ENCODE peak calls at places on chromosomes 7 and 10, in nine cellular contexts. H is NB4; O is NCI-H1694 treated with DMSO at 0.1 percent for 48 hours; P is effector CD4-positive, alpha-beta T cell; R is choroid plexus epithelial cell; U is CD8-positive, alpha-beta T cell; Z is AG04450; X is NCI-H2029 treated with DMSO at 0.1 percent for 48 hours; L is stimulated activated CD4-positive, alpha-beta T cell treated with anti-CD3 and anti-CD28 coated beads, Interleukin-4, amount 100 ng/mL, for 4 hours. V is an unnamed sample.

GRCh38 chr7:128205068-128205467 is 36.0 kb upstream of the LEP start:
- DNase-seq in O (no peak), H (no peak), L (no peak), X (no peak), R (no peak), Z (no peak), U (no peak), P (no peak), V (no peak)

GRCh38 chr10:79241990-79242619 is 105.2 kb upstream of the PPIF start:
- DNase-seq in Z (no peak), P (no peak), L (peak), R (peak), X (no peak), O (peak), U (no peak), H (peak), V (peak)

GRCh38 chr7:108637049-108637621 is 67.5 kb downstream of the DNAJB9 start:
- DNase-seq in R (no peak), X (peak), U (no peak), L (no peak), P (no peak), Z (no peak), H (no peak), O (no peak), V (no peak)

GRCh38 chr7:17548014-17548653 is 249.7 kb downstream of the AHR start:
- DNase-seq in Z (no peak), U (no peak), X (no peak), H (no peak), R (no peak), L (no peak), O (no peak), P (no peak), V (no peak)

GRCh38 chr7:96669812-96670211 is 39.8 kb downstream of the SEM1 start:
- DNase-seq in X (no peak), H (no peak), R (no peak), L (no peak), Z (no peak), P (no peak), U (no peak), O (no peak), V (no peak)

GRCh38 chr7:4727914-4728705 is 46.0 kb downstream of the FOXK1 start:
- DNase-seq in R (peak), U (no peak), P (no peak), X (no peak), L (no peak), O (no peak), Z (no peak), H (no peak), V (peak)

GRCh38 chr10:3324572-3324971 is 152.0 kb upstream of the PITRM1 start:
- DNase-seq in R (no peak), X (no peak), Z (no peak), H (no peak), P (no peak), U (no peak), O (no peak), L (no peak), V (no peak)

GRCh38 chr7:106419455-106420182 is 134.8 kb upstream of the NAMPT start:
- DNase-seq in R (no peak), X (no peak), P (no peak), L (no peak), U (no peak), O (no peak), Z (no peak), H (no peak), V (no peak)

GRCh38 chr10:44382131-44382858 is 2.6 kb downstream of the CXCL12 start:
- DNase-seq in X (no peak), H (no peak), P (no peak), L (no peak), R (no peak), Z (no peak), O (no peak), U (no peak), V (no peak)

GRCh38 chr10:83083866-83084265 is 1055.4 kb upstream of the GHITM start:
- DNase-seq in O (no peak), Z (no peak), H (no peak), P (no peak), U (no peak), X (no peak), R (no peak), L (no peak), V (no peak)

GRCh38 chr10:53403688-53404087 is 631.1 kb upstream of the MBL2 start:
- DNase-seq in O (no peak), L (no peak), H (no peak), X (no peak), R (peak), U (no peak), Z (no peak), P (no peak), V (no peak)

GRCh38 chr7:47255441-47255840 is 326.5 kb downstream of the TNS3 start:
- DNase-seq in O (no peak), R (no peak), H (no peak), U (no peak), Z (no peak), X (no peak), P (no peak), L (no peak), V (no peak)

GRCh38 chr10:93463723-93464511 is 18.2 kb downstream of the MYOF start:
- DNase-seq in O (no peak), H (peak), Z (no peak), U (no peak), X (no peak), L (no peak), P (no peak), R (peak), V (peak)

GRCh38 chr10:17993361-17993760 is 41.6 kb downstream of the SLC39A12 start:
- DNase-seq in L (no peak), H (no peak), O (no peak), R (peak), P (no peak), X (no peak), U (no peak), Z (peak), V (peak)

GRCh38 chr7:85287126-85287825 is 100.4 kb upstream of the SEMA3D start:
- DNase-seq in H (no peak), R (peak), Z (no peak), X (no peak), L (no peak), U (no peak), O (no peak), P (no peak), V (peak)

GRCh38 chr7:128266891-128267839 is 26.1 kb downstream of the LEP start:
- DNase-seq in O (peak), L (no peak), X (no peak), P (no peak), H (no peak), U (no peak), Z (no peak), R (peak), V (peak)

GRCh38 chr7:24445041-24445440 is 128.2 kb upstream of the PALS2 start:
- DNase-seq in Z (no peak), R (no peak), O (no peak), X (no peak), P (no peak), H (no peak), U (no peak), L (no peak), V (no peak)

GRCh38 chr10:4470231-4470840 is 355.7 kb upstream of the AKR1E2 start:
- DNase-seq in X (no peak), Z (peak), R (peak), U (no peak), L (no peak), P (no peak), H (no peak), O (no peak), V (peak)

GRCh38 chr10:78996449-78997129 is 72.2 kb upstream of the ZMIZ1 start:
- DNase-seq in Z (no peak), U (no peak), H (no peak), P (no peak), L (no peak), X (no peak), R (no peak), O (no peak), V (no peak)

GRCh38 chr10:97319671-97320479 is 804 bp downstream of the FRAT1 start:
- DNase-seq in H (peak), L (peak), U (peak), P (peak), O (no peak), Z (no peak), R (peak), X (no peak), V (no peak)

GRCh38 chr10:43939939-43940810 is 291.5 kb upstream of the ZNF32 start:
- DNase-seq in X (no peak), O (peak), Z (peak), R (peak), L (no peak), P (no peak), U (no peak), H (no peak), V (peak)

GRCh38 chr10:31745612-31746376 is 182.8 kb downstream of the ARHGAP12 start:
- DNase-seq in O (no peak), X (no peak), H (peak), U (no peak), Z (peak), P (no peak), R (peak), L (no peak), V (peak)

GRCh38 chr10:34504534-34504933 is 310.6 kb downstream of the PARD3 start:
- DNase-seq in L (no peak), U (no peak), X (peak), P (no peak), O (no peak), R (peak), H (no peak), Z (no peak), V (peak)

GRCh38 chr7:157854066-157854891 is 517.5 kb downstream of the DNAJB6 start:
- DNase-seq in Z (no peak), H (peak), L (no peak), R (no peak), P (no peak), X (no peak), U (no peak), O (no peak), V (no peak)

GRCh38 chr10:24974978-24975377 is 22.6 kb upstream of the PRTFDC1 start:
- DNase-seq in R (peak), U (no peak), O (no peak), L (no peak), Z (no peak), X (no peak), P (no peak), H (no peak), V (peak)

GRCh38 chr7:123649956-123650355 is 5.7 kb upstream of the LMOD2 start:
- DNase-seq in P (no peak), O (no peak), L (no peak), H (peak), U (no peak), X (no peak), Z (no peak), R (peak), V (peak)

GRCh38 chr7:124764071-124764846 is 1.3 kb downstream of the GPR37 start:
- DNase-seq in O (no peak), R (no peak), X (no peak), U (no peak), Z (no peak), L (no peak), H (no peak), P (no peak), V (no peak)

GRCh38 chr10:86961481-86962091 is 3.2 kb downstream of the SNCG start:
- DNase-seq in Z (no peak), O (no peak), P (no peak), U (no peak), L (no peak), H (no peak), X (no peak), R (no peak), V (no peak)

GRCh38 chr7:143320620-143321019 is 4.7 kb downstream of the CLCN1 start:
- DNase-seq in P (no peak), R (no peak), U (no peak), H (no peak), Z (no peak), L (no peak), X (no peak), O (no peak), V (no peak)

GRCh38 chr7:130910949-130911944 is 177.2 kb upstream of the KLF14 start:
- DNase-seq in U (no peak), H (peak), O (no peak), L (no peak), X (no peak), R (peak), Z (no peak), P (no peak), V (peak)

GRCh38 chr7:27080844-27081423 is 14.9 kb downstream of the HOXA1 start:
- DNase-seq in H (no peak), X (no peak), R (no peak), P (no peak), U (no peak), Z (no peak), L (no peak), O (no peak), V (no peak)

GRCh38 chr10:130452096-130452495 is 315.9 kb downstream of the GLRX3 start:
- DNase-seq in L (no peak), X (no peak), P (no peak), H (no peak), O (no peak), U (no peak), R (no peak), Z (no peak), V (no peak)

GRCh38 chr7:74568658-74569057 is 88.9 kb upstream of the GTF2I start:
- DNase-seq in X (no peak), P (no peak), H (peak), L (no peak), R (peak), U (no peak), O (no peak), Z (no peak), V (no peak)

GRCh38 chr10:43906470-43906869 is 257.8 kb upstream of the ZNF32 start:
- DNase-seq in H (no peak), Z (no peak), P (no peak), X (no peak), U (no peak), O (no peak), R (no peak), L (no peak), V (no peak)

GRCh38 chr7:24869572-24869971 is 110.4 kb downstream of the OSBPL3 start:
- DNase-seq in X (no peak), O (no peak), L (no peak), U (no peak), Z (no peak), H (no peak), R (peak), P (no peak), V (no peak)

GRCh38 chr10:133159950-133160812 is at the start of gene KNDC1:
- DNase-seq in U (no peak), H (peak), L (no peak), X (no peak), O (no peak), R (peak), P (no peak), Z (no peak), V (peak)

GRCh38 chr10:3503299-3503698 is 281.7 kb downstream of the KLF6 start:
- DNase-seq in U (no peak), H (no peak), P (no peak), Z (no peak), X (no peak), L (no peak), R (no peak), O (no peak), V (no peak)

GRCh38 chr7:105298004-105298403 is 90.7 kb downstream of the SRPK2 start:
- DNase-seq in L (no peak), Z (no peak), P (no peak), O (no peak), U (no peak), R (no peak), X (no peak), H (no peak), V (no peak)